ENCODE peak calls at places on chromosomes 5 and 9, in nine cellular contexts. H is GM23338, R is GM12865, G is GM10248, X is body of pancreas, J is endothelial cell, I is astrocyte of the spinal cord, S is H9, Q is WERI-Rb-1. W is an unnamed sample.

GRCh38 chr5:179311091-179311470 is 34.2 kb downstream of the ADAMTS2 start:
- DNase-seq in H (no peak), R (no peak), G (no peak), X (no peak), J (no peak), I (no peak), S (no peak), Q (no peak), W (no peak)

GRCh38 chr5:153517105-153517700 is 26.7 kb downstream of the GRIA1 start:
- DNase-seq in H (peak), R (no peak), G (no peak), X (no peak), J (no peak), I (no peak), S (peak), Q (peak), W (no peak)

GRCh38 chr5:77638204-77638762 is at the start of gene OTP:
- DNase-seq in H (no peak), R (no peak), G (no peak), X (no peak), J (no peak), I (no peak), S (no peak), Q (no peak), W (no peak)

GRCh38 chr9:18666987-18667772 is 193.2 kb downstream of the ADAMTSL1 start:
- DNase-seq in H (no peak), R (no peak), G (no peak), X (no peak), J (no peak), I (peak), S (no peak), Q (no peak), W (no peak)

GRCh38 chr5:1316588-1316902 is 21.7 kb upstream of the TERT start:
- DNase-seq in H (no peak), R (no peak), G (no peak), X (no peak), J (no peak), I (no peak), S (no peak), Q (no peak), W (no peak)

GRCh38 chr9:99778829-99779228 is 42.9 kb upstream of the NR4A3 start:
- DNase-seq in H (no peak), R (no peak), G (no peak), X (no peak), J (no peak), I (no peak), S (no peak), Q (no peak), W (no peak)

GRCh38 chr5:164302533-164303235 is 797.3 kb downstream of the MAT2B start:
- DNase-seq in H (no peak), R (no peak), G (no peak), X (no peak), J (no peak), I (peak), S (no peak), Q (no peak), W (no peak)

GRCh38 chr5:124330595-124330994 is 415.8 kb downstream of the ZNF608 start:
- DNase-seq in H (no peak), R (no peak), G (no peak), X (no peak), J (no peak), I (peak), S (no peak), Q (no peak), W (no peak)

GRCh38 chr5:135375040-135375439 is 24.0 kb downstream of the MACROH2A1 start:
- DNase-seq in H (no peak), R (no peak), G (no peak), X (no peak), J (no peak), I (no peak), S (no peak), Q (no peak), W (no peak)

GRCh38 chr9:72788966-72789365 is 163.9 kb downstream of the ALDH1A1 start:
- DNase-seq in H (no peak), R (no peak), G (no peak), X (no peak), J (no peak), I (no peak), S (no peak), Q (no peak), W (no peak)

GRCh38 chr9:78714591-78714990 is 417.7 kb downstream of the PSAT1 start:
- DNase-seq in H (no peak), R (no peak), G (no peak), X (no peak), J (no peak), I (peak), S (no peak), Q (no peak), W (no peak)

GRCh38 chr5:32627219-32627880 is 42.0 kb downstream of the SUB1 start:
- DNase-seq in H (no peak), R (no peak), G (no peak), X (no peak), J (no peak), I (no peak), S (no peak), Q (no peak), W (no peak)

GRCh38 chr9:16572005-16572727 is 298.3 kb downstream of the BNC2 start:
- DNase-seq in H (peak), R (no peak), G (no peak), X (no peak), J (no peak), I (no peak), S (no peak), Q (no peak), W (no peak)

GRCh38 chr5:172446336-172447051 is 7.8 kb downstream of the SH3PXD2B start:
- DNase-seq in H (no peak), R (no peak), G (no peak), X (no peak), J (no peak), I (peak), S (no peak), Q (no peak), W (no peak)

GRCh38 chr5:55897905-55898304 is 46.7 kb downstream of the IL31RA start:
- DNase-seq in H (no peak), R (no peak), G (no peak), X (peak), J (no peak), I (peak), S (no peak), Q (no peak), W (no peak)

GRCh38 chr9:85142461-85143401 is 473.2 kb downstream of the NTRK2 start:
- DNase-seq in H (peak), R (peak), G (peak), X (peak), J (no peak), I (no peak), S (no peak), Q (no peak), W (no peak)

GRCh38 chr5:168365581-168366081 is 74.2 kb downstream of the WWC1 start:
- DNase-seq in H (peak), R (no peak), G (no peak), X (peak), J (peak), I (peak), S (peak), Q (no peak), W (peak)

GRCh38 chr5:50666261-50667078 is at the start of gene PARP8:
- DNase-seq in H (peak), R (peak), G (peak), X (peak), J (peak), I (peak), S (peak), Q (peak), W (peak)

GRCh38 chr9:121782514-121783110 is 131.2 kb downstream of the DAB2IP start:
- DNase-seq in H (no peak), R (no peak), G (no peak), X (no peak), J (no peak), I (no peak), S (peak), Q (no peak), W (no peak)

GRCh38 chr5:6737043-6737941 is 24.1 kb downstream of the TENT4A start:
- DNase-seq in H (no peak), R (peak), G (peak), X (no peak), J (no peak), I (no peak), S (no peak), Q (no peak), W (no peak)

GRCh38 chr5:42021119-42021518 is 96.0 kb downstream of the FBXO4 start:
- DNase-seq in H (no peak), R (no peak), G (no peak), X (no peak), J (no peak), I (peak), S (no peak), Q (no peak), W (no peak)

GRCh38 chr5:956178-956761 is 52.3 kb upstream of the NKD2 start:
- DNase-seq in H (no peak), R (no peak), G (no peak), X (no peak), J (no peak), I (no peak), S (no peak), Q (no peak), W (no peak)

GRCh38 chr9:38313421-38313820 is 79.1 kb upstream of the ALDH1B1 start:
- DNase-seq in H (no peak), R (no peak), G (no peak), X (no peak), J (no peak), I (no peak), S (no peak), Q (no peak), W (no peak)

GRCh38 chr9:77447646-77448045 is 200.5 kb downstream of the GNA14 start:
- DNase-seq in H (no peak), R (no peak), G (no peak), X (no peak), J (no peak), I (no peak), S (no peak), Q (no peak), W (no peak)

GRCh38 chr9:77453857-77454647 is 194.1 kb downstream of the GNA14 start:
- DNase-seq in H (no peak), R (no peak), G (no peak), X (peak), J (no peak), I (no peak), S (no peak), Q (no peak), W (no peak)

GRCh38 chr9:77451507-77451906 is 196.6 kb downstream of the GNA14 start:
- DNase-seq in H (no peak), R (no peak), G (no peak), X (no peak), J (no peak), I (no peak), S (no peak), Q (no peak), W (no peak)

GRCh38 chr9:77450093-77450475 is 198.0 kb downstream of the GNA14 start:
- DNase-seq in H (no peak), R (no peak), G (no peak), X (no peak), J (no peak), I (no peak), S (no peak), Q (no peak), W (no peak)

DNA sequence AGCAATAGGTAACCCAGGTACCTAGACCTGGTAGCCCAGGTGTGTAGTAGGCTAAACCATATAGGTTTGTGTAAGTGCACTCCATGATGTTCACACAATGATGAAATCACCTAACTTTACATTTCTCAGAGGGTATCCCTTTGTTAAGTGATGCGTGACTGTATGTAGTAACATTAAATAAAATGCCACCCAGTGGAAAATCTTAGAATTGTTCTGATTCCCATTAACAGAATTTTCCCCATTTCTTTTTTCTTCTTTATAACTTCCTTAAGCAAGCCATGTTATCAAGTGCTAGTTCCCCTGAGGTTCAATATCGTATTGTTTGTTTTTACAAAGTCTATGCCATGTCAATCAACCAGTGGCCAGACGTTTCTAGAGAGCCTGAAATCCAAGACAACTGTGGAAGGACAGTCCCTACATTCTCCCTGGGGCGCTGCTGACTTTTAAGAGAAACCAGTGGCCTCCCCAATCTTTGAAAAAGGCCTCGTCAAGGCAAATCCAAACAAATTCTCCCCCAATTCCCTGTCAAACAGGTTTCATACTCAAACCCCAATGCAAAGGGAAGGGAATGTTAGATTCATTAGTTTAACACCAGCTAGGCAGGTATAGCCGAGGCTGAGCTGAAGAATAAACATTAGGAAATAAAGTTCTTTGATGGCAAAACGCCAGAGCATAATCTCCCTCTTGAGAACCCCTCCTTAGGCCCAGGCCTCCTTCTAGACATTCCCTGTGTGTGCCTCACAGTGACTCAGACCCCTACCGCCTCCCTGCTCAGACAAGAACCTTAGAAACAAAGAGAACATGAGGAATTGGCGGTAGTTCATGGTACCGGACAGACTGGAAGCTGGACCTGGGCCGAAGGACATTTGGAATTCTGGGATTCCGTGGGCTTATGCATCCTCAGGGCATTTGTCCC is 198.7 kb downstream of the GNA14 start:
- DNase-seq in H (no peak), R (no peak), G (no peak), X (no peak), J (no peak), I (peak), S (no peak), Q (no peak), W (no peak)
- TF ChIP-seq CTCF in H (peak), R (no peak), G (no peak), X (no peak), J (no peak), I (no peak), S (no peak), Q (no peak), W (no peak)

GRCh38 chr5:73446631-73447233 is 1.8 kb downstream of the FOXD1 start:
- DNase-seq in H (peak), R (no peak), G (no peak), X (no peak), J (no peak), I (peak), S (no peak), Q (peak), W (peak)

GRCh38 chr5:73443725-73444498 is 4.7 kb downstream of the FOXD1 start:
- DNase-seq in H (peak), R (no peak), G (no peak), X (no peak), J (no peak), I (peak), S (peak), Q (no peak), W (peak)

GRCh38 chr5:73442960-73443627 is 5.5 kb downstream of the FOXD1 start:
- DNase-seq in H (no peak), R (no peak), G (no peak), X (no peak), J (no peak), I (peak), S (no peak), Q (no peak), W (no peak)

GRCh38 chr5:73445708-73446630 is 2.6 kb downstream of the FOXD1 start:
- DNase-seq in H (no peak), R (no peak), G (no peak), X (no peak), J (no peak), I (peak), S (no peak), Q (no peak), W (no peak)

DNA sequence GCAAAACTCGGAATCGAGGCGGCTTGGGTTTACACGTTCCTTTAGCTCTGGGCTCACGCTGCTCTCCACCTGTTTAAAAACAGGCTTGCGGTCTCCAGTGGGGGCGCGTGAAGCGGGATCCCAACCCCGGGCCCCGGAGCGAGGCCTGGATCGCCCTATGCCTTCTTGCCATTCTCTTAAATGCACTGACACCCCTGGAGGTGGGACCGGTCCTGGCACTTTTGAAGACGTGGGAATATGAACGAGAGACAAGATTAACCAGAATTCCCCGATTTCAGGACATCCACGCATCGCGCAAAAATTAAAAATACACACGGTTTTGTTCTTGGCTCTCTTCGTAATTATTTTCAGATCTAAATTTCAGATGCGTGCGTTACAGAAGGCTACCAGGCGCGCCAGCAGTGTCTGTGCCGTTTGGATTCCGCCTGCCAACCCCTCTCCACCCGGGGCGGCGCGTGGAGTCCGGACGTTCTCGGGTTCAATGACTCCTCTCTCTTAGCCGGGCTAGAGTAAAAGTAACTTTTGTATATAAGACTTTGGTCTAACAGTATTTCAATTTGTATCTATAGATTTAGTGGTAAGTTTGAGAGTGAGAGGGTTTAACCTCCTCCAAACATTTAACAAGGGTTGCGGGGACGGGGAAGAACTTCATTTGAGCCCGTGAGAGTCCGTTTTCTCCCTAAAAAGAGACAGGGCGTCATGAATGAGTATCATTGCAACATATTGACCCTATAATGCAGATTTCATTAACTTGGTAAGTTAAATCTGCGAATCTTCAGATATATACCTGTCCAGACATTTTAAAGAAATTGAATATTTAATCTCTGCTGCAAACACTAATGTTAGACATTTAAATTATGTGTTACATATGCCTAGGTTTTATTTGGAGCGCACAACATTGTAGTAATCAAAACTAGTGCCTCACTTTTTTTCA is 3.8 kb downstream of the FOXD1 start:
- DNase-seq in H (peak), R (no peak), G (no peak), X (no peak), J (no peak), I (peak), S (peak), Q (no peak), W (peak)
- TF ChIP-seq CTCF in H (peak), R (no peak), G (no peak), X (no peak), J (no peak), I (peak), S (peak), Q (no peak), W (no peak)

GRCh38 chr9:123411636-123412035 is 55.6 kb downstream of the CRB2 start:
- DNase-seq in H (no peak), R (no peak), G (no peak), X (no peak), J (no peak), I (no peak), S (no peak), Q (no peak), W (no peak)
- TF ChIP-seq CTCF in H (no peak), R (no peak), G (no peak), X (no peak), J (no peak), I (no peak), S (no peak), Q (no peak), W (no peak)

GRCh38 chr5:175478008-175478383 is 364 bp upstream of the SFXN1 start:
- DNase-seq in H (no peak), R (no peak), G (no peak), X (no peak), J (no peak), I (no peak), S (no peak), Q (no peak), W (no peak)
- TF ChIP-seq CTCF in H (no peak), R (no peak), G (no peak), X (no peak), J (no peak), I (no peak), S (no peak), Q (no peak), W (no peak)

DNA sequence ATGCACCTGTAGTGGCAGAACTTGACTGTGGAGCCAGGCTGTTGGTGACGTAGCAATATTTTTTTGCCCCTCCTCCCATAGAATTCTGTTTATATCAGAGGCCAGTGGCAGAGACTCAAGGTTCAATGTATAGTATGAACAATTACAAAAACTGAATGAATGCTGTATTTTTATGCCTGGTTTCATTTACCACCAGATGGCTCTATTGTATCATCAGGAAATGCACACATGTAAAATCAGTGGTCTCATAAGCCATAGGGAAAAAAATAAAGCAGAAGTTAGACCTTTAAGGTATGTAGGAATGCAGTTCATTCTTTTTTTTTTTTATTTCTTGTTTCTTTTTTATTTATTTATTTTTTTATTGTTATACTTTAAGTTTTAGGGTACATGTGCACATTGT is 43.6 kb downstream of the CCDC192 start:
- DNase-seq in H (no peak), R (peak), G (no peak), X (no peak), J (no peak), I (peak), S (no peak), Q (no peak), W (no peak)
- TF ChIP-seq CTCF in H (peak), R (peak), G (peak), X (peak), J (no peak), I (peak), S (peak), Q (no peak), W (no peak)